ENCODE peak calls at places on chromosomes 4 and X, in nine cellular contexts. D is RWPE1; Q is ovary; W is activated T-cell treated with anti-CD3 and anti-CD28 coated beads, Interleukin-2, amount 50 U/mL, for 24 hours; M is CD4-positive, alpha-beta memory T cell; B is aorta; K is RPMI8226; C is progenitor cell of endocrine pancreas; N is EL. O is an unnamed sample.

GRCh38 chrX:47316276-47317025 is 53.9 kb upstream of the ZNF157 start:
- DNase-seq in D (no peak), W (no peak), N (no peak), Q (no peak), M (no peak), K (no peak), C (peak), B (no peak), O (no peak)

GRCh38 chr4:67218883-67219282 is 326.4 kb downstream of the CENPC start:
- DNase-seq in W (no peak), D (no peak), N (no peak), Q (no peak), K (no peak), B (no peak), C (no peak), M (no peak), O (no peak)

GRCh38 chrX:38701073-38701472 is 100.2 kb upstream of the MID1IP1 start:
- DNase-seq in N (no peak), W (no peak), B (no peak), M (no peak), D (no peak), C (no peak), Q (no peak), K (no peak), O (no peak)

GRCh38 chr4:168886361-168886760 is 123.7 kb downstream of the CBR4 start:
- DNase-seq in K (no peak), W (no peak), D (no peak), C (no peak), N (peak), B (no peak), Q (no peak), M (no peak), O (peak)

GRCh38 chrX:700936-701335 is 70.3 kb downstream of the SHOX start:
- DNase-seq in N (no peak), K (no peak), B (no peak), C (no peak), D (no peak), M (no peak), Q (no peak), W (no peak), O (no peak)

GRCh38 chrX:75151828-75152592 is 4.1 kb downstream of the ABCB7 start:
- DNase-seq in K (no peak), Q (no peak), N (peak), B (no peak), W (no peak), M (no peak), D (peak), C (no peak), O (peak)

GRCh38 chr4:14524236-14524635 is 478.0 kb upstream of the CPEB2 start:
- DNase-seq in W (no peak), B (no peak), N (peak), D (no peak), C (no peak), M (no peak), Q (no peak), K (no peak), O (no peak)

GRCh38 chrX:56729152-56729557 is at the start of gene NBDY:
- DNase-seq in D (no peak), K (peak), M (peak), Q (peak), W (peak), B (peak), N (peak), C (peak), O (peak)

GRCh38 chr4:20723019-20723418 is 22.8 kb downstream of the PACRGL start:
- DNase-seq in N (peak), B (no peak), Q (no peak), M (no peak), K (no peak), C (no peak), D (peak), W (no peak), O (peak)

GRCh38 chr4:8393593-8394038 is 46.9 kb downstream of the ACOX3 start:
- DNase-seq in C (no peak), K (no peak), W (no peak), D (peak), M (no peak), B (peak), N (peak), Q (peak), O (peak)

GRCh38 chr4:38314663-38315062 is 349.3 kb upstream of the KLF3 start:
- DNase-seq in D (peak), N (no peak), M (no peak), W (no peak), C (no peak), K (peak), Q (no peak), B (no peak), O (peak)

GRCh38 chr4:176844448-176844847 is 51.7 kb upstream of the VEGFC start:
- DNase-seq in M (no peak), D (no peak), K (no peak), C (no peak), B (no peak), W (no peak), N (no peak), Q (no peak), O (no peak)

GRCh38 chrX:54710920-54711319 is 87.1 kb downstream of the ITIH6 start:
- DNase-seq in K (no peak), D (no peak), M (no peak), C (no peak), W (no peak), Q (no peak), N (no peak), B (no peak), O (no peak)

GRCh38 chr4:185775792-185776555 is 36.0 kb downstream of the SORBS2 start:
- DNase-seq in C (no peak), N (peak), W (no peak), D (no peak), M (no peak), K (no peak), B (no peak), Q (no peak), O (no peak)